ENCODE peak calls at places on chromosomes 4 and X, in four cellular contexts. X, A, J and V are unnamed samples.
A peak's percentile ranks its signal among the peaks of the same experiment; 100 is the strongest.

GRCh38 chr4:25320374-25321172 is 8.0 kb downstream of the ZCCHC4 start:
- DNase-seq in X (no peak), A (no peak), J (peak; percentile 85), V (no peak)

GRCh38 chrX:155870958-155871357 is 10.2 kb upstream of the VAMP7 start:
- DNase-seq in J (no peak), X (no peak), A (no peak), V (no peak)

GRCh38 chr4:162837241-162837640 is 329.4 kb downstream of the NAF1 start:
- DNase-seq in A (no peak), X (no peak), J (no peak), V (no peak)

GRCh38 chrX:103453655-103454054 is 65.6 kb downstream of the RAB40A start:
- DNase-seq in X (no peak), A (no peak), J (peak; percentile 83), V (no peak)

GRCh38 chr4:117466388-117466787 is 381.0 kb upstream of the TRAM1L1 start:
- DNase-seq in X (no peak), A (no peak), J (no peak), V (no peak)

GRCh38 chrX:18927558-18927957 is 56.4 kb downstream of the PHKA2 start:
- DNase-seq in A (no peak), J (no peak), X (no peak), V (no peak)

GRCh38 chrX:152154050-152154449 is 15.7 kb upstream of the MAGEA10 start:
- DNase-seq in X (no peak), J (no peak), A (no peak), V (no peak)

GRCh38 chrX:71953946-71954345 is 43.3 kb downstream of the NHSL2 start:
- DNase-seq in A (no peak), J (no peak), X (no peak), V (no peak)

GRCh38 chr4:96241819-96242218 is 401.9 kb downstream of the PDHA2 start:
- DNase-seq in J (no peak), X (no peak), A (no peak), V (no peak)

GRCh38 chr4:71202703-71203102 is 136.1 kb upstream of the SLC4A4 start:
- DNase-seq in X (no peak), A (no peak), J (peak; percentile 67), V (no peak)

GRCh38 chrX:64152857-64153256 is 52.7 kb downstream of the AMER1 start:
- DNase-seq in X (no peak), A (no peak), J (no peak), V (no peak)

GRCh38 chr4:22515888-22516541 is at the start of gene ADGRA3:
- DNase-seq in J (peak; percentile 53), A (peak; percentile 90), X (no peak), V (peak; percentile 62)

GRCh38 chr4:135382280-135382679 is 1180.7 kb upstream of the PABPC4L start:
- DNase-seq in X (no peak), J (no peak), A (no peak), V (no peak)

GRCh38 chrX:132025085-132025484 is 2.0 kb downstream of the STK26 start:
- DNase-seq in A (no peak), J (no peak), X (no peak), V (no peak)
- H3K27ac ChIP-seq in A (no peak overlapping the region), J (no peak overlapping the region), X (no peak overlapping the region), V (no peak overlapping the region)

DNA sequence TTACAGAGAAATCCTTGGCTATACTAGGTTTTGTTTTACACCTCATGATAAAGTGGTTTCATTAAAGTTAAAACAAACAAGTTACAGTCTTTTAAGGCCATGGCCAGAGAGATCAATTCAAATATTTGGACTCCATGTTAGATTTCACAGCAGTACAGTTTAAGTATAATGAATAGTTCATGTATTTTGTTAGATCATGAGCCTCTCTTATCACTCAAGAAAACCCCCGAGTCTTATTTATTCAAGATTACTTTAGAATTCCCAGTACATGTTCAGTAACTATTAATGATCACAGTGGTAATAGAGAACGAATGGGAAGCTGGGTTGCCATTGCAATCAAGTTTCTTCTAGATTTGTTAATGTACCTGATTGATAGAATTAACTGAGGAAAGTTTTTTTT is 15.2 kb downstream of the PDLIM5 start:
- DNase-seq in J (no peak), A (no peak), X (no peak), V (no peak)
- H3K27ac ChIP-seq in J (no peak overlapping the region), A (peak overlapping the region; percentile 24), X (no peak overlapping the region), V (no peak overlapping the region)

DNA sequence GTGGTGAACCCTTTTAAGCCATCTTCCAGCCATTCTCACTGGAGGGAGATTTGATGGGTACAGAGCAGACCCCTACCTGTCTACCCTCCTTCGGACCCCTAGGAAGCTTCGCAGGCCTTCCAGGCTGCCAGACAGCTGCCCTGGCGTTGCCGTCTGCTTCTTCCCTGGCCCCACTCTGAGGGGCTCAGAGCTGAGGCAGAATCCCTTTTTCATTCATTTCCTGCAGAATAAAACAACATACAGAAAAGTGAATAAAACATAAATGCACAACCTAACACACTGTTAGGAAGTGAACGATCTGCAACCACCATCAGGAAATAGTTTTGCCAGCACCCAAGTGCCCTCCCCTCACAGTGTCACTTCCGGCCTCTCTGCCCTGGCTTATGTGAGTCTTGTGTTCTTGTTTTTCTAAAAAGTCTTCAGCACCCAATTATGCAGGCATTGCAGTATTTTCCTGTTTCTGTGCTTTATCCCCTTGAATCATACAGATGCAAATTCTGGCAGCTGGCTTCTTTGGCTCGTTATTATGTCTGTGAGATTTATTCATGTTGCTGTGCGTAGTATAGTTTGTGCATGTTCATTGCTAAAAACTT is 5.6 kb upstream of the ADD1 start:
- DNase-seq in A (no peak), J (no peak), X (peak; percentile 82), V (no peak)
- H3K27ac ChIP-seq in A (no peak overlapping the region), J (peak overlapping the region; percentile 11), X (peak overlapping the region; percentile 70), V (peak overlapping the region; percentile 72)

DNA sequence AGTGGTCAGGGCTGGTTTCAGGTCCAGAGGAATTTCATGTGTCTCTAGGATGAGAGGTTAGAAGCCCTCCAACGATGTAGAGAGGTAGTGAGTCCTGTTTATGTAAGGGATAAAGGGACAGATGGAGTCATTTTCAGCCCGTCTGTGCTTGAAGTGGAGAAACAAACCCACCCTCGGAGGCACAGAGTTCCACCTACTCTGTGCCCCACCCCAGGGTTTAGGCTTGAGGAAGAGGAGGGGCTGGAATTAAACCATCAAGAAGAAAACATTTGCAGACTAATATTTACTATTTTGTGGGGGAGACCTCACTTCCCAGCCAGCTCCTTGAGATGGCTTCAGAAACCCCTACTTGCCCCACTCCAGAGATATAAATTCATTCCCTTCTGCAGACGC is 857 bp upstream of the GNL3L start:
- DNase-seq in X (no peak), J (no peak), A (no peak), V (no peak)
- H3K27ac ChIP-seq in X (peak overlapping the region; percentile 65), J (peak overlapping the region; percentile 82), A (peak overlapping the region; percentile 83), V (peak overlapping the region; percentile 92)